ENCODE peak calls at places on chromosomes 6 and 20, in four cellular contexts. M is endothelial cell of umbilical vein, A is A549, O is heart left ventricle. C is an unnamed sample.

GRCh38 chr6:146871613-146872465 is 273.1 kb downstream of the ADGB start:
- DNase-seq in M (no peak), A (no peak), O (no peak), C (no peak)

GRCh38 chr6:79375635-79376425 is 141.3 kb upstream of the HMGN3 start:
- DNase-seq in M (peak; percentile 37), A (no peak), O (no peak), C (no peak)

GRCh38 chr20:50559149-50559548 is 49.0 kb downstream of the PTPN1 start:
- DNase-seq in M (no peak), A (no peak), O (no peak), C (no peak)

GRCh38 chr6:125923371-125923877 is 33.1 kb upstream of the HINT3 start:
- DNase-seq in M (no peak), A (no peak), O (no peak), C (no peak)

GRCh38 chr20:46673394-46674252 is 15.6 kb downstream of the TP53RK start:
- DNase-seq in M (no peak), A (no peak), O (no peak), C (no peak)

GRCh38 chr6:76555090-76555489 is 482.6 kb upstream of the IMPG1 start:
- DNase-seq in M (no peak), A (no peak), O (no peak), C (no peak)

GRCh38 chr6:127641905-127642304 is 64.9 kb downstream of the C6orf58 start:
- DNase-seq in M (peak; percentile 41), A (peak; percentile 15), O (no peak), C (no peak)

GRCh38 chr6:54873589-54873988 is 27.0 kb downstream of the FAM83B start:
- DNase-seq in M (no peak), A (no peak), O (no peak), C (no peak)

DNA sequence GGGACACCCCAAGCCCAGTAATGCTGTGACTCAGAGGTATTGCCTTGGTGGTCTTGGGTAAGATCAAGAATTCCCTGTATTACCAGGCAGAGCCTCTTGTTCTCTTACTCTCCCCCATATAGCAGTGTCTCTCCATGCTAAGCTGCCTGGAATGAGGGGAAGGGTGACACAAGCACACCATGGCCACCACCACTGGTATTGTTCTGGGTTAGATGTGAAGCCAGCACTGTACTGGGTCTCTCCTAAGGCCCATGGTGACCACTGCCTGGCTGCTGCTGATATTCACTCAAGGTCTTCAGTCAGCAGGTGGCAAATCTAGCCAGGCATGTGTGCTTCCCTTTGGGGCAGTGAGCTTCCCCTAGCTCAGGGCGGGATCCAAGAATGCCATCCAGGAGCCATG is 36.5 kb downstream of the TAF11 start:
- DNase-seq in M (no peak), A (no peak), O (no peak), C (no peak)
- TF ChIP-seq POLR2A in M (no peak), A (no peak), O (no peak), C (no peak)

DNA sequence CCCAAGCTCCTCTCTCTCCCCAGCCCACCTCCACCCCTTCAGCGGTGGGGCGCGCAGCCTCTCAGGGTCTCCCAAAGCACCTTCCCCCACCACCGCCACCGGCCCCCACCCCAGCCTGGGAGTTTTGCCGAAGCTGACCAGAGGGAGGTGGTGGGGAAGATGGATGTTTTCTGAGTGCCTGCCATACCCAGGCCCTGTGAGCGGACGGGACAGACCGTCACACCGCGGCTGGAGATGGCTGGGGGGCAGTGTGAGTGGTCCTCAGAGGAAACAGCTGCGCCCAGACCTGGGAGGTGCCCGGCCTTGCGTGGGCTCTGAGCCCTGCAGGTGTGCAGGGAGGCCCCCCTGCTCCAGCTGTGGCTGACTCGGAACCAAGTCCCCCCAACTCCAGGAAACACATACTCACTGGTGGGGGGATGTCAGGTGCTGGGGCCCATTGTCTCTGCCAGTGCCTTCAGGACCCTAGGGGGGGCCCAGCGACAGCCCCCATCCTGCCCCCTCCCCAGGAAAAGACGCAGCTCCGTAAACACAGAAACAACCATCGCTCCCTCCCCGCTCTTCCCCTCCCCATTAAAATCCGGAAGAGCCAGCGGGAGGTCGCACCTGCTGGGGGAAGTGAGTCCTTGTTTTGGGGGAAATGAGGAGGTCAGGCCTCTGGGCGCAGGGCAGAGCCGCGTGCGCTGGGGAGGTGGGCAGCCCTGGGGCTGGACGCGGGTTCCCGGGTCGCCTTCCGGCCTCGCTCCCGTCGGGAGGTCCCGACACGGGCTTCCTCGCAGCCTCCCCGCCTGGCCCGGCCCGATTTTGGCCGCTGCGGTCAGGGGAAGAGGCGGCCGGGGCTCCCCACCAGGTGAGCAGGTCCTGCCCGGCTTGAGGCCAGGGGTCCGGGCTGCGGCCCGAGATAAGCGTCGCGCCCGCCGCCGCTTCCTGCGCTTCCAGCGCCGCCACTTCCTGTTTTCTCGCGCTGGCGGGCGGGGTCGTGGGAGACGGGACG is 6.1 kb downstream of the C20orf204 start:
- DNase-seq in M (peak; percentile 73), A (no peak), O (no peak), C (no peak)
- TF ChIP-seq POLR2A in M (peak; percentile 21), A (no peak), O (no peak), C (no peak)

GRCh38 chr6:75244063-75244575 is 518 bp upstream of the COX7A2 start:
- DNase-seq in M (no peak), A (no peak), O (no peak), C (no peak)
- TF ChIP-seq POLR2A in M (no peak), A (no peak), O (no peak), C (no peak)

DNA sequence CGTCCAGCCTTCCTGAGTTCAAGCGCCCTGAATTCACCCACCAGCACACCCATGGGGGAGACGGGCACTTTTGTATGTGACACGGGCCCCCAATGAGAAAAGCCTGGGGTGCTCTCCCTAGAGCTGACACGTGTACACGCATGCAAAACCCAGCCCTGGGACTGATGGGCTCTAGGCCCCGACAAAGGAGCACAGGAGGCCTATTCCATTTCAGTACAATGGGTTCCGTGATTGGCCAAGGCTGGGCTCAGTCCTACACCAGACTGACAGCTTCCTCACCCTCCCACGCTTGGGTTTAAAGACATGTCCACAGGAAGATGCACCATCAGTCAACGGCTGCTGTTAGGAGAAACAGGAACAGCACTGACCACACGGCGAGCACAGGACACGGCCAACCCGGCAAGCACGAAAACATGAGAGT is 8.8 kb downstream of the ZBTB46 start:
- DNase-seq in M (no peak), A (no peak), O (no peak), C (no peak)
- TF ChIP-seq POLR2A in M (no peak), A (no peak), O (no peak), C (no peak)

GRCh38 chr6:20212392-20213111 is at the start of gene MBOAT1:
- DNase-seq in M (peak; percentile 92), A (peak; percentile 60), O (peak; percentile 94), C (peak; percentile 91)
- TF ChIP-seq POLR2A in M (peak; percentile 72), A (peak; percentile 46), O (no peak), C (peak; percentile 11)

GRCh38 chr20:38125157-38126056 is 39.7 kb downstream of the TGM2 start:
- DNase-seq in M (peak; percentile 98), A (no peak), O (peak; percentile 76), C (peak; percentile 95)

GRCh38 chr20:38127920-38128528 is 37.0 kb downstream of the TGM2 start:
- DNase-seq in M (no peak), A (no peak), O (no peak), C (no peak)

GRCh38 chr20:38126146-38126912 is 38.7 kb downstream of the TGM2 start:
- DNase-seq in M (no peak), A (no peak), O (no peak), C (peak; percentile 33)

GRCh38 chr20:38128691-38129090 is 36.4 kb downstream of the TGM2 start:
- DNase-seq in M (no peak), A (no peak), O (no peak), C (no peak)

DNA sequence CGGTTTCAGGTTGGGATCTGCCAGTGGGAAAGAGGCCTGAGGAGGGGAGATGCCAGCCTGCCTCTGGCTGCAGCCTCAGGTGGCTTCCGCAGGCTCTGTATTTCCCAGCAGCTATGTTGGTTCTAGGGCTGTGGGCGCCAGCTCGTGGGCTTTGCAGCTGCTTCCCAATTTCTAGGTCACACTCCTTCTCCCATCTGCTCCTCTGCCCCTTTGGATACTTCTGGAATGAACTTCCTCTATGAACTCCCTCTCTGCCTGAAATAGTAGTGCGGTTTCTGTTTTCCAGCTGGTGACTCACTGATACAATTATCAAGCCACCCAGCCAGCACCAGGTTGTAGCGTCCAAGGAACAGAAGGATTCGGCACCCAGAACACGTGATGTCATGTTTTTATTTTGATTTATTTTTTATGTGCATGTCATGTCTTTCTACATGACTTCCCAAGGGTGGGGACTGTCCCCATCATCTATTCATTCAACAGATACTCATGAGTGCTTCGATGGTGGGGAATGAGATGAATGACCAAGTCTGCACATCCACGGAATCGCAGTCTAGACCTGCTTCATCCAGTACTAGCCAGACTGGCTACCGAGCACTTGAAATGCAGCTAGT is 38.0 kb downstream of the TGM2 start:
- DNase-seq in M (peak; percentile 96), A (peak; percentile 52), O (no peak), C (peak; percentile 43)
- TF ChIP-seq POLR2A in M (peak; percentile 40), A (no peak), O (no peak), C (no peak)

GRCh38 chr20:10689385-10689784 is 15.6 kb upstream of the JAG1 start:
- DNase-seq in M (no peak), A (no peak), O (no peak), C (no peak)
- TF ChIP-seq POLR2A in M (no peak), A (no peak), O (no peak), C (no peak)

DNA sequence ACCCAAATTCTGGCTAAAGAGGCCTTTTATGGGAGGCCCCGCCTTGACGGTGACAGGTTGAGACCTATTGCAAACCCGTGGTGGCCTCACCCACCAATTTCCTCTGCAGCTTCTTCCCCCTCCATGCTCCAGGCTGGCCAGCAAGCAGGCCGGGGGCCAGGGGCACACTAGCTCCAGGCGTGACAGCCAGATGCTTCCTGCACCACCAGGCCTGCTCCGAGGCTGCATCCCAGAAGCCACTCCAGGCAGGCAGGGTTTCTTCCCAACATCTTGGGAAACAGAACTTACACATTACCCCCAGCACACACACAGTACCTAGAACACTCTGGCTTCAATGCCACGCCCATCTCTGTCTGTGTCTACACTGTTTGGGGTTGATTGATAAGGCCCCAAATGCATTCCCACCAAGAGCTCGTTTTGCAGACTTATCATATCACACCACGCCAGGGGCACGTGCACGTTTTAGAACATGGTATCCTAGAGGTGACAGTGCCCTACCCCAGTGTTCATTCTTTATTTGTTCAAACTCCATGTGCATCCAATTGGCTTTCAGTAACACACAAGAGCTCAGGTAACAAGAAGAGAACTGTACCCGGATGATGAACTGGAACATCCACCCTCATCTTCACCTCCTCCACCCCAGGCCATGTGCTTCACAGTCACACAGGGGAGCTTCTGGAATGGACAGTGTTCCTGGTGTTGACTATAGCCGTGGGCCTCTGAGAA is 221.4 kb upstream of the RREB1 start:
- DNase-seq in M (no peak), A (no peak), O (no peak), C (no peak)
- TF ChIP-seq POLR2A in M (no peak), A (no peak), O (no peak), C (no peak)

C was measured in stomach.